ENCODE peak calls at places on chromosomes 12 and 14, in six cellular contexts. E is brain microvascular endothelial cell, G is AG04450, C is PC-9, X is astrocyte of the spinal cord, Y is HFF-Myc. O is an unnamed sample.

GRCh38 chr12:30847259-30847658 is 79.3 kb upstream of the TSPAN11 start:
- DNase-seq in G (peak), E (peak), X (peak), Y (peak), C (peak), O (no peak)

GRCh38 chr14:66575939-66576338 is 68.0 kb downstream of the GPHN start:
- DNase-seq in E (no peak), Y (no peak), C (no peak), G (no peak), X (no peak), O (no peak)

GRCh38 chr14:29865299-29865698 is 62.3 kb downstream of the PRKD1 start:
- DNase-seq in X (peak), C (no peak), G (no peak), E (no peak), Y (no peak), O (no peak)

GRCh38 chr14:37172936-37173613 is 669 bp upstream of the SLC25A21 start:
- DNase-seq in Y (no peak), C (no peak), E (no peak), X (no peak), G (no peak), O (no peak)

GRCh38 chr12:100156731-100157426 is 14.2 kb upstream of the BLTP3B start:
- DNase-seq in X (no peak), E (no peak), Y (no peak), G (no peak), C (no peak), O (no peak)

GRCh38 chr12:93020225-93020997 is 91.3 kb upstream of the EEA1 start:
- DNase-seq in C (peak), E (no peak), G (no peak), X (no peak), Y (no peak), O (no peak)

GRCh38 chr12:71865166-71865713 is 25.7 kb downstream of the TBC1D15 start:
- DNase-seq in Y (peak), C (no peak), E (peak), X (peak), G (peak), O (peak)

GRCh38 chr12:48768147-48768546 is 20.7 kb downstream of the ADCY6 start:
- DNase-seq in X (no peak), G (no peak), Y (no peak), E (no peak), C (no peak), O (no peak)

GRCh38 chr12:85489194-85489593 is 209.2 kb downstream of the ALX1 start:
- DNase-seq in G (no peak), Y (no peak), C (no peak), X (no peak), E (no peak), O (no peak)

GRCh38 chr12:26402648-26403047 is 207.3 kb downstream of the SSPN start:
- DNase-seq in G (no peak), C (peak), X (no peak), E (no peak), Y (no peak), O (no peak)

GRCh38 chr12:53625373-53625945 is 723 bp downstream of the ATF7 start:
- DNase-seq in G (no peak), Y (no peak), E (no peak), X (peak), C (no peak), O (no peak)

GRCh38 chr14:23300687-23301223 is 1.9 kb downstream of the PPP1R3E start:
- DNase-seq in C (no peak), Y (no peak), G (no peak), E (peak), X (peak), O (no peak)

GRCh38 chr12:108119126-108119973 is 9.7 kb upstream of the WSCD2 start:
- DNase-seq in Y (no peak), X (no peak), G (no peak), C (no peak), E (no peak), O (no peak)

GRCh38 chr12:103705927-103706326 is 118.9 kb downstream of the STAB2 start:
- DNase-seq in E (no peak), C (no peak), G (no peak), X (no peak), Y (no peak), O (no peak)

GRCh38 chr14:83006071-83006670 is 1472.5 kb upstream of the SEL1L start:
- DNase-seq in Y (no peak), G (no peak), X (no peak), E (no peak), C (no peak), O (no peak)

GRCh38 chr12:57745485-57745881 is 644 bp downstream of the TSPAN31 start:
- DNase-seq in X (no peak), C (no peak), G (no peak), E (no peak), Y (no peak), O (no peak)

GRCh38 chr12:76455582-76456345 is 103.8 kb downstream of the OSBPL8 start:
- DNase-seq in Y (peak), G (peak), C (peak), E (peak), X (peak), O (peak)

GRCh38 chr12:115225845-115226244 is 541.9 kb upstream of the TBX3 start:
- DNase-seq in Y (no peak), E (no peak), C (no peak), G (no peak), X (no peak), O (no peak)

GRCh38 chr12:93002278-93003054 is 73.4 kb upstream of the EEA1 start:
- DNase-seq in Y (no peak), G (peak), X (peak), C (no peak), E (peak), O (peak)

GRCh38 chr12:6450869-6451347 is 934 bp upstream of the TAPBPL start:
- DNase-seq in Y (no peak), G (no peak), C (no peak), E (no peak), X (no peak), O (no peak)

GRCh38 chr12:105319691-105320209 is 10.7 kb upstream of the C12orf75 start:
- DNase-seq in G (no peak), X (no peak), E (no peak), C (no peak), Y (no peak), O (no peak)

GRCh38 chr12:124655317-124656213 is 88.2 kb upstream of the NCOR2 start:
- DNase-seq in E (peak), G (peak), X (peak), C (no peak), Y (peak), O (peak)

GRCh38 chr12:43836455-43836989 is 641 bp downstream of the TMEM117 start:
- DNase-seq in E (peak), Y (no peak), C (no peak), X (peak), G (no peak), O (no peak)

GRCh38 chr12:105641742-105642141 is 311.3 kb downstream of the C12orf75 start:
- DNase-seq in C (no peak), X (no peak), G (peak), Y (no peak), E (no peak), O (no peak)

GRCh38 chr12:6182279-6182898 is 17.8 kb upstream of the CD9 start:
- DNase-seq in G (no peak), X (peak), E (peak), C (no peak), Y (peak), O (peak)

GRCh38 chr14:22641851-22642250 is 2.3 kb downstream of the OR6J1 start:
- DNase-seq in X (no peak), E (no peak), C (peak), G (no peak), Y (no peak), O (no peak)

GRCh38 chr14:88902850-88903249 is 78.4 kb downstream of the TTC8 start:
- DNase-seq in C (no peak), E (no peak), G (no peak), Y (no peak), X (no peak), O (no peak)

GRCh38 chr14:20757963-20758362 is 10.2 kb upstream of the EDDM3B start:
- DNase-seq in G (no peak), X (no peak), C (no peak), Y (no peak), E (no peak), O (no peak)

GRCh38 chr12:102067574-102068258 is 5.9 kb upstream of the WASHC3 start:
- DNase-seq in Y (peak), G (no peak), E (no peak), X (peak), C (no peak), O (peak)

GRCh38 chr12:79444089-79444488 is 246.7 kb downstream of the PAWR start:
- DNase-seq in G (no peak), X (peak), E (peak), Y (peak), C (no peak), O (no peak)

GRCh38 chr12:72610854-72611358 is 338.7 kb downstream of the TRHDE start:
- DNase-seq in E (no peak), G (no peak), C (no peak), Y (no peak), X (no peak), O (no peak)

GRCh38 chr14:95575820-95576473 is 41.1 kb downstream of the GLRX5 start:
- DNase-seq in G (no peak), Y (no peak), E (no peak), C (no peak), X (no peak), O (no peak)

GRCh38 chr12:58416211-58416610 is 474.8 kb downstream of the ATP23 start:
- DNase-seq in E (peak), X (peak), Y (peak), G (peak), C (peak), O (peak)

DNA sequence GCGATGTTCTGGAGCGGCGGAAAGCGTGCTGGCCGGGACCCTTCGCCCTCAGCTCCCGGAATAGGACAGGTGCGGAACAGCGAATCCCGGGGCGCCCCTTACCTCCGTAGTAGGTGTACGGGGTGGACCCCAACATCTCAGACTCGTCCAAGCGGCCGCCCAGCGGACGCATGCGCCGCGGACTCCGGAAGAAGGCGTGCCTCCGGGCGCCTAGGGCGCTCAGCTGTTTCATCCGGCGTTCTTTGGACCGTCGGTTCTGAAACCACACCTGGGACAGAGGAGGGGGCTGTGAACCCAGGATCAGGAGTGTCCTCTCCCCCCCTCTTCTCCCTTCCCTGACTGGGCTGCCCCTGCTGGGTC is 4.5 kb downstream of the LHX5 start:
- DNase-seq in Y (no peak), G (no peak), E (no peak), X (no peak), C (no peak), O (no peak)
- H3K4me3 ChIP-seq in Y (peak), G (peak), E (peak), X (peak), C (no peak), O (peak)

GRCh38 chr14:69548566-69548965 is 26.1 kb downstream of the CCDC177 start:
- DNase-seq in Y (no peak), E (no peak), X (no peak), C (no peak), G (no peak), O (no peak)

GRCh38 chr14:69543341-69544249 is 31.1 kb downstream of the CCDC177 start:
- DNase-seq in Y (peak), C (peak), E (peak), G (peak), X (peak), O (peak)

GRCh38 chr14:69553221-69553620 is 21.4 kb downstream of the CCDC177 start:
- DNase-seq in E (peak), Y (no peak), C (peak), G (peak), X (no peak), O (no peak)

GRCh38 chr14:69542311-69542710 is 32.4 kb downstream of the CCDC177 start:
- DNase-seq in G (no peak), X (no peak), E (no peak), Y (no peak), C (no peak), O (no peak)

GRCh38 chr14:69547701-69548348 is 26.8 kb downstream of the CCDC177 start:
- DNase-seq in X (peak), C (no peak), G (no peak), Y (no peak), E (peak), O (no peak)
- H3K4me3 ChIP-seq in X (peak), C (no peak), G (no peak), Y (no peak), E (peak), O (peak)

GRCh38 chr12:1203735-1204019 is 212.7 kb downstream of the ERC1 start:
- DNase-seq in Y (no peak), X (peak), E (no peak), C (no peak), G (no peak), O (no peak)
- H3K4me3 ChIP-seq in Y (no peak), X (no peak), E (no peak), C (no peak), G (no peak), O (no peak)

GRCh38 chr14:61438497-61438859 is 117.1 kb downstream of the PRKCH start:
- DNase-seq in Y (no peak), X (no peak), E (no peak), C (no peak), G (no peak), O (no peak)
- H3K4me3 ChIP-seq in Y (no peak), X (no peak), E (no peak), C (peak), G (no peak), O (no peak)

DNA sequence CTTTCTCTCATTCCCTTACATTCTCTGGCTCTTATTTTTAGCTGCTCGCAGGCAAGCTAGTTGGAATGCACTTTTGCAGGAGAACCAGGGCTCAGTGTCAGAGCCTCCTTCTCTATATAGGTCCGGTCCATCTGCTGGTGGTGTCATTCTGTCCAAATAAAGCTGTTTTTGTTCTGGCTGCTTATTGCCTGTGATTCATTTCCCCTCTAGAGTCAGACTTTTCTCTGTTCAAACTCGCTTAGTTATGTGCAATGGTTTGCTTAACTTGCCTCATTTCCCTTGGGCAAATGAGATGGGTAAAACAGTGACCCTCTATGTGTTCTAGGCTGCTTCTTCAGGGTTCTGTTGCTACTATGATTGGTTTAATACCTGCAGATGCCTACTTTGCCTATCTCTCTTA is 2.9 kb downstream of the SMARCD1 start:
- DNase-seq in X (peak), G (no peak), E (peak), C (no peak), Y (no peak), O (peak)
- H3K4me3 ChIP-seq in X (no peak), G (no peak), E (no peak), C (no peak), Y (no peak), O (no peak)